ENCODE peak calls at places on chromosomes 7 and 10, in nine cellular contexts. One of them, this sample, is unnamed.

GRCh38 chr10:3366735-3367405 is 194.3 kb upstream of the PITRM1 start:
- DNase-seq in MM.1S: no peak
- DNase-seq in hepatocyte: no peak
- DNase-seq in GM23248: no peak
- DNase-seq in OCI-LY7: no peak
- DNase-seq in GM23338: no peak
- DNase-seq in SK-N-SH: no peak
- DNase-seq in HCT116: no peak
- DNase-seq in neural progenitor cell: no peak
- DNase-seq in this sample: no peak

GRCh38 chr7:18337425-18337824 is 158.1 kb upstream of the HDAC9 start:
- DNase-seq in SK-N-SH: no peak
- DNase-seq in GM23338: no peak
- DNase-seq in HCT116: no peak
- DNase-seq in OCI-LY7: no peak
- DNase-seq in GM23248: peak; percentile 7
- DNase-seq in hepatocyte: no peak
- DNase-seq in MM.1S: no peak
- DNase-seq in neural progenitor cell: no peak
- DNase-seq in this sample: no peak

GRCh38 chr7:107232568-107233090 is 63.8 kb downstream of the HBP1 start:
- DNase-seq in SK-N-SH: no peak
- DNase-seq in hepatocyte: no peak
- DNase-seq in HCT116: no peak
- DNase-seq in GM23248: no peak
- DNase-seq in neural progenitor cell: peak; percentile 27
- DNase-seq in GM23338: no peak
- DNase-seq in OCI-LY7: no peak
- DNase-seq in MM.1S: no peak
- DNase-seq in this sample: peak; percentile 50

GRCh38 chr7:5692845-5693278 is 88.6 kb downstream of the RNF216 start:
- DNase-seq in neural progenitor cell: no peak
- DNase-seq in MM.1S: no peak
- DNase-seq in SK-N-SH: peak; percentile 67
- DNase-seq in GM23248: peak; percentile 85
- DNase-seq in OCI-LY7: no peak
- DNase-seq in HCT116: no peak
- DNase-seq in GM23338: no peak
- DNase-seq in hepatocyte: no peak
- DNase-seq in this sample: peak; percentile 89

GRCh38 chr7:2863461-2864066 is 19.5 kb upstream of the GNA12 start:
- DNase-seq in SK-N-SH: peak; percentile 48
- DNase-seq in HCT116: peak; percentile 69
- DNase-seq in GM23338: peak; percentile 58
- DNase-seq in hepatocyte: peak; percentile 85
- DNase-seq in MM.1S: peak; percentile 74
- DNase-seq in neural progenitor cell: no peak
- DNase-seq in GM23248: peak; percentile 97
- DNase-seq in OCI-LY7: peak; percentile 40
- DNase-seq in this sample: peak; percentile 94

GRCh38 chr10:111316607-111317006 is 239.8 kb downstream of the ADRA2A start:
- DNase-seq in OCI-LY7: no peak
- DNase-seq in neural progenitor cell: peak; percentile 62
- DNase-seq in GM23338: peak; percentile 9
- DNase-seq in HCT116: no peak
- DNase-seq in GM23248: no peak
- DNase-seq in MM.1S: no peak
- DNase-seq in hepatocyte: no peak
- DNase-seq in SK-N-SH: no peak
- DNase-seq in this sample: no peak

GRCh38 chr7:38858281-38858884 is 50.6 kb downstream of the VPS41 start:
- DNase-seq in GM23248: peak; percentile 82
- DNase-seq in HCT116: no peak
- DNase-seq in OCI-LY7: no peak
- DNase-seq in hepatocyte: peak; percentile 60
- DNase-seq in neural progenitor cell: no peak
- DNase-seq in SK-N-SH: no peak
- DNase-seq in GM23338: no peak
- DNase-seq in MM.1S: no peak
- DNase-seq in this sample: peak; percentile 53

GRCh38 chr10:128631801-128632241 is 505.6 kb upstream of the MKI67 start:
- DNase-seq in neural progenitor cell: peak; percentile 51
- DNase-seq in hepatocyte: peak; percentile 32
- DNase-seq in OCI-LY7: peak; percentile 16
- DNase-seq in HCT116: peak; percentile 35
- DNase-seq in GM23248: peak; percentile 57
- DNase-seq in MM.1S: peak; percentile 72
- DNase-seq in GM23338: peak; percentile 66
- DNase-seq in SK-N-SH: peak; percentile 36
- DNase-seq in this sample: no peak

GRCh38 chr10:132448248-132448731 is 51.3 kb downstream of the PWWP2B start:
- DNase-seq in GM23338: peak; percentile 79
- DNase-seq in MM.1S: peak; percentile 34
- DNase-seq in hepatocyte: peak; percentile 83
- DNase-seq in OCI-LY7: peak; percentile 90
- DNase-seq in SK-N-SH: peak; percentile 86
- DNase-seq in GM23248: peak; percentile 28
- DNase-seq in HCT116: peak; percentile 54
- DNase-seq in neural progenitor cell: peak; percentile 69
- DNase-seq in this sample: peak; percentile 72

GRCh38 chr7:13017325-13017853 is 330.0 kb downstream of the ARL4A start:
- DNase-seq in neural progenitor cell: peak; percentile 89
- DNase-seq in OCI-LY7: no peak
- DNase-seq in GM23248: peak; percentile 54
- DNase-seq in MM.1S: no peak
- DNase-seq in HCT116: peak; percentile 96
- DNase-seq in hepatocyte: peak; percentile 51
- DNase-seq in SK-N-SH: no peak
- DNase-seq in GM23338: peak; percentile 61
- DNase-seq in this sample: peak; percentile 69

GRCh38 chr10:3886191-3886590 is 101.2 kb upstream of the KLF6 start:
- DNase-seq in MM.1S: no peak
- DNase-seq in GM23338: peak; percentile 71
- DNase-seq in HCT116: no peak
- DNase-seq in GM23248: peak; percentile 86
- DNase-seq in SK-N-SH: peak; percentile 58
- DNase-seq in OCI-LY7: no peak
- DNase-seq in hepatocyte: peak; percentile 67
- DNase-seq in neural progenitor cell: peak; percentile 70
- DNase-seq in this sample: no peak

GRCh38 chr7:11540271-11540761 is 291.7 kb downstream of the THSD7A start:
- DNase-seq in GM23338: no peak
- DNase-seq in hepatocyte: peak; percentile 35
- DNase-seq in SK-N-SH: peak; percentile 70
- DNase-seq in MM.1S: no peak
- DNase-seq in HCT116: peak; percentile 18
- DNase-seq in neural progenitor cell: no peak
- DNase-seq in GM23248: peak; percentile 71
- DNase-seq in OCI-LY7: peak; percentile 77
- DNase-seq in this sample: peak; percentile 52

GRCh38 chr7:130878785-130879184 is 144.8 kb upstream of the KLF14 start:
- DNase-seq in neural progenitor cell: no peak
- DNase-seq in HCT116: no peak
- DNase-seq in GM23248: no peak
- DNase-seq in GM23338: no peak
- DNase-seq in hepatocyte: no peak
- DNase-seq in OCI-LY7: no peak
- DNase-seq in SK-N-SH: no peak
- DNase-seq in MM.1S: no peak
- DNase-seq in this sample: no peak

GRCh38 chr10:100021322-100021721 is 11.6 kb upstream of the DNMBP start:
- DNase-seq in GM23338: no peak
- DNase-seq in OCI-LY7: peak; percentile 83
- DNase-seq in MM.1S: no peak
- DNase-seq in SK-N-SH: no peak
- DNase-seq in HCT116: no peak
- DNase-seq in GM23248: no peak
- DNase-seq in neural progenitor cell: no peak
- DNase-seq in hepatocyte: no peak
- DNase-seq in this sample: no peak

GRCh38 chr7:102072636-102073209 is 213.9 kb upstream of the SH2B2 start:
- DNase-seq in OCI-LY7: no peak
- DNase-seq in hepatocyte: no peak
- DNase-seq in MM.1S: no peak
- DNase-seq in HCT116: no peak
- DNase-seq in neural progenitor cell: no peak
- DNase-seq in GM23338: no peak
- DNase-seq in GM23248: no peak
- DNase-seq in SK-N-SH: no peak
- DNase-seq in this sample: no peak

GRCh38 chr7:102077081-102077480 is 209.6 kb upstream of the SH2B2 start:
- DNase-seq in neural progenitor cell: peak; percentile 57
- DNase-seq in SK-N-SH: no peak
- DNase-seq in GM23248: no peak
- DNase-seq in GM23338: peak; percentile 74
- DNase-seq in hepatocyte: no peak
- DNase-seq in OCI-LY7: peak; percentile 44
- DNase-seq in MM.1S: no peak
- DNase-seq in HCT116: no peak
- DNase-seq in this sample: no peak

GRCh38 chr7:102073931-102074880 is 212.5 kb upstream of the SH2B2 start:
- DNase-seq in OCI-LY7: no peak
- DNase-seq in MM.1S: no peak
- DNase-seq in neural progenitor cell: no peak
- DNase-seq in HCT116: no peak
- DNase-seq in SK-N-SH: no peak
- DNase-seq in hepatocyte: no peak
- DNase-seq in GM23338: no peak
- DNase-seq in GM23248: no peak
- DNase-seq in this sample: no peak

GRCh38 chr7:102075126-102075525 is 211.5 kb upstream of the SH2B2 start:
- DNase-seq in GM23248: no peak
- DNase-seq in neural progenitor cell: no peak
- DNase-seq in MM.1S: no peak
- DNase-seq in hepatocyte: no peak
- DNase-seq in OCI-LY7: no peak
- DNase-seq in SK-N-SH: no peak
- DNase-seq in GM23338: no peak
- DNase-seq in HCT116: no peak
- DNase-seq in this sample: no peak

GRCh38 chr7:102075553-102076135 is 211.0 kb upstream of the SH2B2 start:
- DNase-seq in GM23248: no peak
- DNase-seq in HCT116: no peak
- DNase-seq in neural progenitor cell: no peak
- DNase-seq in SK-N-SH: no peak
- DNase-seq in hepatocyte: no peak
- DNase-seq in OCI-LY7: no peak
- DNase-seq in GM23338: no peak
- DNase-seq in MM.1S: no peak
- DNase-seq in this sample: no peak
- H3K4me2 ChIP-seq in GM23248: no peak overlapping the region
- H3K4me2 ChIP-seq in HCT116: no peak overlapping the region
- H3K4me2 ChIP-seq in neural progenitor cell: no peak overlapping the region
- H3K4me2 ChIP-seq in SK-N-SH: no peak overlapping the region
- H3K4me2 ChIP-seq in hepatocyte: no peak overlapping the region
- H3K4me2 ChIP-seq in OCI-LY7: no peak overlapping the region
- H3K4me2 ChIP-seq in GM23338: no peak overlapping the region
- H3K4me2 ChIP-seq in MM.1S: no peak overlapping the region
- H3K4me2 ChIP-seq in this sample: no peak overlapping the region

DNA sequence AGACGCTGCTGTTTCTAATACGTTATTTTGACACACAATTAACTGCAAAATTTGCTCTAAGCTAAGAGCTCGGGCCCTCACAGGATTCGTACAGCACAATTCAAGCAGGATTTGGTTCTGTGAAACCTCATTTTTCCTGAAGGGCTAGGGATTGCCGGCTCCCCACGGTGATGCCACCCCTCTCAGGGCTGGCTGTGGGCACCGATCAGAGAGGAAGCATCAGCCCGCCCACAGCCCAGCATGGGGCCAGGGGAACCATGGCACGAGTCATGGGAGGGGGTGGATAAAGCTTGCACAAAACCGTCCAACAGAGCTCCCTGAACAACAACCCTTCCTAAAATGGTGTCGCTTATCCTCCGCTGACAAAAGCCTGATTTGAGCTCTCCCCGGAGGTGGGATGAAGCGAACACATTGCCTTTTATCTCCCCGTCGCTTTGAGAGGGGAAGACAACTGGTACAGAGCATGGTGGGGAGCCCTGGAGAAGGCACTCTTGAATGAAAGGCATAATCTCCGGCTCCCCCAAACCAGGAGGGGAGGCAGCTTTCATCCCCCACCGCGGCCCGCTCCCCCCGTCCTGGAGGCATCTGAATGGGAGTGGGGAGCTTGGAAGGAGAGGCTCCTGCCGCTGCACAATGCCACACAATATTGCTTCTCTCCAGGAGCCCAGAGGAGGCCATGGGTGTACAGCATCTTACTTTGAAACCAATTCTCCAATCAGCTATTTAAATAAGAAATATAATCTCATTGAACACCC is 143.9 kb downstream of the RPS24 start:
- DNase-seq in GM23248: peak; percentile 31
- DNase-seq in hepatocyte: no peak
- DNase-seq in SK-N-SH: no peak
- DNase-seq in GM23338: no peak
- DNase-seq in neural progenitor cell: peak; percentile 80
- DNase-seq in HCT116: no peak
- DNase-seq in OCI-LY7: no peak
- DNase-seq in MM.1S: no peak
- DNase-seq in this sample: no peak
- TF ChIP-seq EZH2phosphoT487 in GM23248: no peak
- TF ChIP-seq EZH2phosphoT487 in hepatocyte: no peak
- TF ChIP-seq EZH2phosphoT487 in SK-N-SH: no peak
- TF ChIP-seq EZH2phosphoT487 in GM23338: no peak
- TF ChIP-seq EZH2phosphoT487 in neural progenitor cell: no peak
- TF ChIP-seq EZH2phosphoT487 in HCT116: no peak
- TF ChIP-seq EZH2phosphoT487 in OCI-LY7: no peak
- TF ChIP-seq EZH2phosphoT487 in MM.1S: no peak
- TF ChIP-seq EZH2phosphoT487 in this sample: no peak

GRCh38 chr10:12730809-12731519 is 270.5 kb downstream of the CCDC3 start:
- DNase-seq in hepatocyte: no peak
- DNase-seq in HCT116: no peak
- DNase-seq in OCI-LY7: no peak
- DNase-seq in GM23248: peak; percentile 63
- DNase-seq in MM.1S: peak; percentile 9
- DNase-seq in neural progenitor cell: no peak
- DNase-seq in GM23338: no peak
- DNase-seq in SK-N-SH: no peak
- DNase-seq in this sample: no peak
- H3K4me2 ChIP-seq in hepatocyte: no peak overlapping the region
- H3K4me2 ChIP-seq in HCT116: no peak overlapping the region
- H3K4me2 ChIP-seq in OCI-LY7: no peak overlapping the region
- H3K4me2 ChIP-seq in GM23248: peak overlapping the region; percentile 65
- H3K4me2 ChIP-seq in MM.1S: no peak overlapping the region
- H3K4me2 ChIP-seq in neural progenitor cell: no peak overlapping the region
- H3K4me2 ChIP-seq in GM23338: no peak overlapping the region
- H3K4me2 ChIP-seq in SK-N-SH: no peak overlapping the region
- H3K4me2 ChIP-seq in this sample: no peak overlapping the region

DNA sequence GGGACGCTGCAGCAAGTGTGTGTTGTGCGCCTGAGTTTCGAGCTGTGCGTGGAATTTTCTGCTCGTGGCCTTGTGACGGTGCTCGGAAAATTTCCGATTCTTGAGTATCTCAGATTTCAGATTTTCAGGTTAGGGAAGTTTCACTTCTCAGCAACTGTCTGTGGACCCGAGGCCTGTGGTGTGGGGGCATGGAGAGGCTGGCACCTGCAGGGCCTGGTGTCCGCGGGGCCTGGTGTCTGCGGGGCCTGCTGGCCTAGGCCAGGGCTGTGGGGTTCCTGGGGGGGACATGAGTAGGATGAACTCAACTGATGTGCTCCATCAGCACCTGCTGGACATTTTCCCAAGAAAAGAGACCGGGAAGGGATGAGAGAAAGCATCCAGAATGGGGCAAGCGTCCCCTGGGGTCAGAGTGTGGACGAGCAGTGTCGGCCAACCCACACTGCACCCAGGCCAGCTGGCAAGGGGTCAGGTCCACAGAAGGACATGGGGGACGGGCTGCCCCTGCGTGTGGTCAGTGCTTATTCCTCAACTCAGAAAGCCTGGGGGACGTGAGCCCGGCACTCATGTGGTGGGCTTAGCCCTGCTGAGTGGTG is 31.3 kb upstream of the SHH start:
- DNase-seq in MM.1S: peak; percentile 3
- DNase-seq in neural progenitor cell: no peak
- DNase-seq in hepatocyte: no peak
- DNase-seq in HCT116: no peak
- DNase-seq in SK-N-SH: no peak
- DNase-seq in OCI-LY7: no peak
- DNase-seq in GM23248: no peak
- DNase-seq in GM23338: no peak
- DNase-seq in this sample: no peak
- TF ChIP-seq EZH2phosphoT487 in MM.1S: no peak
- TF ChIP-seq EZH2phosphoT487 in neural progenitor cell: no peak
- TF ChIP-seq EZH2phosphoT487 in hepatocyte: no peak
- TF ChIP-seq EZH2phosphoT487 in HCT116: no peak
- TF ChIP-seq EZH2phosphoT487 in SK-N-SH: no peak
- TF ChIP-seq EZH2phosphoT487 in OCI-LY7: no peak
- TF ChIP-seq EZH2phosphoT487 in GM23248: no peak
- TF ChIP-seq EZH2phosphoT487 in GM23338: no peak
- TF ChIP-seq EZH2phosphoT487 in this sample: no peak